ENCODE peak calls at places on chromosomes 5 and 9, in seven cellular contexts. V, F, L, D, U, Q and N are unnamed samples.
A peak's percentile ranks its signal among the peaks of the same experiment; 100 is the strongest.

GRCh38 chr5:72508241-72509170 is 1.3 kb upstream of the ZNF366 start:
- DNase-seq in Q (no peak), U (no peak), D (no peak), F (no peak), V (no peak), L (no peak), N (no peak)

GRCh38 chr5:175663191-175664184 is 5.6 kb downstream of the HRH2 start:
- DNase-seq in D (no peak), V (no peak), Q (no peak), F (no peak), U (no peak), L (no peak), N (no peak)

GRCh38 chr9:136587145-136587943 is 41.5 kb upstream of the NOTCH1 start:
- DNase-seq in U (no peak), V (no peak), D (no peak), L (peak; percentile 40), F (peak; percentile 67), Q (no peak), N (no peak)

GRCh38 chr5:19891658-19892057 is 96.3 kb downstream of the CDH18 start:
- DNase-seq in F (peak; percentile 52), L (no peak), D (peak; percentile 60), Q (no peak), U (peak; percentile 1), V (no peak), N (no peak)

GRCh38 chr9:131981116-131981847 is 98.4 kb downstream of the MED27 start:
- DNase-seq in F (no peak), D (no peak), L (no peak), U (no peak), Q (no peak), V (no peak), N (no peak)

GRCh38 chr5:174317261-174317894 is 271.9 kb downstream of the NSG2 start:
- DNase-seq in V (peak; percentile 67), F (peak; percentile 56), L (peak; percentile 51), U (no peak), Q (no peak), D (peak; percentile 15), N (peak; percentile 2)

GRCh38 chr5:45385321-45386058 is 310.7 kb downstream of the HCN1 start:
- DNase-seq in F (peak; percentile 77), V (no peak), Q (no peak), U (no peak), L (no peak), D (no peak), N (no peak)

GRCh38 chr5:2147504-2148311 is 265.0 kb upstream of the IRX4 start:
- DNase-seq in U (no peak), V (no peak), D (no peak), Q (no peak), L (no peak), F (no peak), N (no peak)

GRCh38 chr5:1877434-1878049 is 5.2 kb downstream of the IRX4 start:
- DNase-seq in V (no peak), F (peak; percentile 2), L (no peak), Q (no peak), U (no peak), D (no peak), N (no peak)